ENCODE peak calls at places on chromosomes 2 and 18, in six cellular contexts. B, M, J, Y, Q and A are unnamed samples.

GRCh38 chr2:241844066-241844728 is 14.5 kb downstream of the PDCD1 start:
- DNase-seq in B (peak; percentile 14), M (peak; percentile 65), J (peak; percentile 95), Y (peak; percentile 87), Q (peak; percentile 74), A (peak; percentile 46)

GRCh38 chr2:70936165-70936978 is 672 bp downstream of the ATP6V1B1 start:
- DNase-seq in B (no peak), M (no peak), J (no peak), Y (no peak), Q (no peak), A (peak; percentile 20)

GRCh38 chr2:101175991-101176390 is 24.8 kb upstream of the TBC1D8 start:
- DNase-seq in B (no peak), M (no peak), J (no peak), Y (no peak), Q (no peak), A (no peak)

GRCh38 chr2:169714699-169715098 is 18.9 kb upstream of the KLHL23 start:
- DNase-seq in B (no peak), M (no peak), J (no peak), Y (no peak), Q (no peak), A (no peak)

GRCh38 chr18:44973282-44973681 is 292.6 kb downstream of the SETBP1 start:
- DNase-seq in B (peak; percentile 30), M (no peak), J (no peak), Y (no peak), Q (no peak), A (no peak)

GRCh38 chr2:10078001-10078400 is 2.2 kb downstream of the CYS1 start:
- DNase-seq in B (no peak), M (no peak), J (no peak), Y (no peak), Q (no peak), A (no peak)

GRCh38 chr2:181576431-181576830 is 80.5 kb downstream of the CERKL start:
- DNase-seq in B (no peak), M (no peak), J (no peak), Y (no peak), Q (no peak), A (no peak)

GRCh38 chr2:80073134-80073561 is 231.4 kb downstream of the LRRTM1 start:
- DNase-seq in B (peak; percentile 51), M (peak; percentile 30), J (no peak), Y (no peak), Q (no peak), A (peak; percentile 66)

GRCh38 chr2:47226124-47227040 is 71.3 kb upstream of the STPG4 start:
- DNase-seq in B (no peak), M (no peak), J (no peak), Y (no peak), Q (no peak), A (peak; percentile 50)

GRCh38 chr2:205358351-205358815 is 323.9 kb upstream of the NRP2 start:
- DNase-seq in B (peak; percentile 18), M (peak; percentile 13), J (no peak), Y (no peak), Q (no peak), A (no peak)

GRCh38 chr2:113894156-113894743 is 4.4 kb downstream of the ACTR3 start:
- DNase-seq in B (peak; percentile 93), M (no peak), J (no peak), Y (no peak), Q (no peak), A (no peak)